ENCODE peak calls at places on chromosomes 7 and 10, in ten cellular contexts. One of them, this sample, is unnamed.

GRCh38 chr7:6530626-6531491 is 20.4 kb downstream of the GRID2IP start:
- DNase-seq in NCI-H1105 treated with DMSO at 0.1 percent for 48 hours: peak
- DNase-seq in anterior cingulate cortex: no peak
- DNase-seq in RCC 7860: no peak
- DNase-seq in hepatocyte: no peak
- DNase-seq in lower leg skin: no peak
- DNase-seq in stimulated activated CD4-positive, alpha-beta T cell treated with anti-CD3 and anti-CD28 coated beads, Interleukin-4, amount 100 ng/mL, for 4 hours: peak
- DNase-seq in NB4: no peak
- DNase-seq in iPS-NIHi11: peak
- DNase-seq in activated T-helper 9 cell treated with anti-CD3 and anti-CD28 coated beads, Interleukin-2, amount 50 U/mL, for 16 hours: peak
- DNase-seq in this sample: no peak

GRCh38 chr10:12710594-12711343 is 290.7 kb downstream of the CCDC3 start:
- DNase-seq in NCI-H1105 treated with DMSO at 0.1 percent for 48 hours: peak
- DNase-seq in anterior cingulate cortex: no peak
- DNase-seq in RCC 7860: peak
- DNase-seq in hepatocyte: peak
- DNase-seq in lower leg skin: peak
- DNase-seq in stimulated activated CD4-positive, alpha-beta T cell treated with anti-CD3 and anti-CD28 coated beads, Interleukin-4, amount 100 ng/mL, for 4 hours: peak
- DNase-seq in NB4: peak
- DNase-seq in iPS-NIHi11: peak
- DNase-seq in activated T-helper 9 cell treated with anti-CD3 and anti-CD28 coated beads, Interleukin-2, amount 50 U/mL, for 16 hours: peak
- DNase-seq in this sample: peak

GRCh38 chr10:33122014-33122788 is 164.2 kb upstream of the ITGB1 start:
- DNase-seq in NCI-H1105 treated with DMSO at 0.1 percent for 48 hours: no peak
- DNase-seq in anterior cingulate cortex: no peak
- DNase-seq in RCC 7860: no peak
- DNase-seq in hepatocyte: peak
- DNase-seq in lower leg skin: no peak
- DNase-seq in stimulated activated CD4-positive, alpha-beta T cell treated with anti-CD3 and anti-CD28 coated beads, Interleukin-4, amount 100 ng/mL, for 4 hours: no peak
- DNase-seq in NB4: no peak
- DNase-seq in iPS-NIHi11: no peak
- DNase-seq in activated T-helper 9 cell treated with anti-CD3 and anti-CD28 coated beads, Interleukin-2, amount 50 U/mL, for 16 hours: no peak
- DNase-seq in this sample: no peak

GRCh38 chr7:2255145-2256139 is 13.4 kb downstream of the NUDT1 start:
- DNase-seq in NCI-H1105 treated with DMSO at 0.1 percent for 48 hours: no peak
- DNase-seq in anterior cingulate cortex: no peak
- DNase-seq in RCC 7860: peak
- DNase-seq in hepatocyte: no peak
- DNase-seq in lower leg skin: no peak
- DNase-seq in stimulated activated CD4-positive, alpha-beta T cell treated with anti-CD3 and anti-CD28 coated beads, Interleukin-4, amount 100 ng/mL, for 4 hours: no peak
- DNase-seq in NB4: no peak
- DNase-seq in iPS-NIHi11: no peak
- DNase-seq in activated T-helper 9 cell treated with anti-CD3 and anti-CD28 coated beads, Interleukin-2, amount 50 U/mL, for 16 hours: no peak
- DNase-seq in this sample: no peak

GRCh38 chr7:114830952-114831351 is 90.9 kb upstream of the MDFIC start:
- DNase-seq in NCI-H1105 treated with DMSO at 0.1 percent for 48 hours: no peak
- DNase-seq in anterior cingulate cortex: no peak
- DNase-seq in RCC 7860: no peak
- DNase-seq in hepatocyte: no peak
- DNase-seq in lower leg skin: no peak
- DNase-seq in stimulated activated CD4-positive, alpha-beta T cell treated with anti-CD3 and anti-CD28 coated beads, Interleukin-4, amount 100 ng/mL, for 4 hours: no peak
- DNase-seq in NB4: no peak
- DNase-seq in iPS-NIHi11: no peak
- DNase-seq in activated T-helper 9 cell treated with anti-CD3 and anti-CD28 coated beads, Interleukin-2, amount 50 U/mL, for 16 hours: no peak
- DNase-seq in this sample: no peak

GRCh38 chr10:78727728-78728127 is 341.0 kb upstream of the ZMIZ1 start:
- DNase-seq in NCI-H1105 treated with DMSO at 0.1 percent for 48 hours: peak
- DNase-seq in anterior cingulate cortex: no peak
- DNase-seq in RCC 7860: no peak
- DNase-seq in hepatocyte: peak
- DNase-seq in lower leg skin: no peak
- DNase-seq in stimulated activated CD4-positive, alpha-beta T cell treated with anti-CD3 and anti-CD28 coated beads, Interleukin-4, amount 100 ng/mL, for 4 hours: no peak
- DNase-seq in NB4: no peak
- DNase-seq in iPS-NIHi11: no peak
- DNase-seq in activated T-helper 9 cell treated with anti-CD3 and anti-CD28 coated beads, Interleukin-2, amount 50 U/mL, for 16 hours: no peak
- DNase-seq in this sample: no peak

GRCh38 chr10:44569193-44570091 is 184.5 kb upstream of the CXCL12 start:
- DNase-seq in NCI-H1105 treated with DMSO at 0.1 percent for 48 hours: no peak
- DNase-seq in anterior cingulate cortex: no peak
- DNase-seq in RCC 7860: no peak
- DNase-seq in hepatocyte: no peak
- DNase-seq in lower leg skin: peak
- DNase-seq in stimulated activated CD4-positive, alpha-beta T cell treated with anti-CD3 and anti-CD28 coated beads, Interleukin-4, amount 100 ng/mL, for 4 hours: no peak
- DNase-seq in NB4: no peak
- DNase-seq in iPS-NIHi11: no peak
- DNase-seq in activated T-helper 9 cell treated with anti-CD3 and anti-CD28 coated beads, Interleukin-2, amount 50 U/mL, for 16 hours: no peak
- DNase-seq in this sample: no peak

GRCh38 chr7:7157177-7157886 is 25.0 kb upstream of the C1GALT1 start:
- DNase-seq in NCI-H1105 treated with DMSO at 0.1 percent for 48 hours: no peak
- DNase-seq in anterior cingulate cortex: no peak
- DNase-seq in RCC 7860: peak
- DNase-seq in hepatocyte: no peak
- DNase-seq in lower leg skin: no peak
- DNase-seq in stimulated activated CD4-positive, alpha-beta T cell treated with anti-CD3 and anti-CD28 coated beads, Interleukin-4, amount 100 ng/mL, for 4 hours: peak
- DNase-seq in NB4: peak
- DNase-seq in iPS-NIHi11: no peak
- DNase-seq in activated T-helper 9 cell treated with anti-CD3 and anti-CD28 coated beads, Interleukin-2, amount 50 U/mL, for 16 hours: peak
- DNase-seq in this sample: no peak

GRCh38 chr10:96614515-96614914 is 27.7 kb upstream of the TM9SF3 start:
- DNase-seq in NCI-H1105 treated with DMSO at 0.1 percent for 48 hours: peak
- DNase-seq in anterior cingulate cortex: no peak
- DNase-seq in RCC 7860: peak
- DNase-seq in hepatocyte: peak
- DNase-seq in lower leg skin: no peak
- DNase-seq in stimulated activated CD4-positive, alpha-beta T cell treated with anti-CD3 and anti-CD28 coated beads, Interleukin-4, amount 100 ng/mL, for 4 hours: no peak
- DNase-seq in NB4: no peak
- DNase-seq in iPS-NIHi11: no peak
- DNase-seq in activated T-helper 9 cell treated with anti-CD3 and anti-CD28 coated beads, Interleukin-2, amount 50 U/mL, for 16 hours: no peak
- DNase-seq in this sample: peak

GRCh38 chr7:132168239-132168638 is 408.0 kb downstream of the PLXNA4 start:
- DNase-seq in NCI-H1105 treated with DMSO at 0.1 percent for 48 hours: no peak
- DNase-seq in anterior cingulate cortex: no peak
- DNase-seq in RCC 7860: no peak
- DNase-seq in hepatocyte: no peak
- DNase-seq in lower leg skin: no peak
- DNase-seq in stimulated activated CD4-positive, alpha-beta T cell treated with anti-CD3 and anti-CD28 coated beads, Interleukin-4, amount 100 ng/mL, for 4 hours: no peak
- DNase-seq in NB4: no peak
- DNase-seq in iPS-NIHi11: no peak
- DNase-seq in activated T-helper 9 cell treated with anti-CD3 and anti-CD28 coated beads, Interleukin-2, amount 50 U/mL, for 16 hours: no peak
- DNase-seq in this sample: no peak

GRCh38 chr10:28054211-28054888 is 55.5 kb upstream of the ODAD2 start:
- DNase-seq in NCI-H1105 treated with DMSO at 0.1 percent for 48 hours: no peak
- DNase-seq in anterior cingulate cortex: no peak
- DNase-seq in RCC 7860: peak
- DNase-seq in hepatocyte: no peak
- DNase-seq in lower leg skin: no peak
- DNase-seq in stimulated activated CD4-positive, alpha-beta T cell treated with anti-CD3 and anti-CD28 coated beads, Interleukin-4, amount 100 ng/mL, for 4 hours: no peak
- DNase-seq in NB4: no peak
- DNase-seq in iPS-NIHi11: no peak
- DNase-seq in activated T-helper 9 cell treated with anti-CD3 and anti-CD28 coated beads, Interleukin-2, amount 50 U/mL, for 16 hours: no peak
- DNase-seq in this sample: no peak

GRCh38 chr7:6218324-6218723 is 54.1 kb downstream of the CYTH3 start:
- DNase-seq in NCI-H1105 treated with DMSO at 0.1 percent for 48 hours: no peak
- DNase-seq in anterior cingulate cortex: no peak
- DNase-seq in RCC 7860: no peak
- DNase-seq in hepatocyte: no peak
- DNase-seq in lower leg skin: no peak
- DNase-seq in stimulated activated CD4-positive, alpha-beta T cell treated with anti-CD3 and anti-CD28 coated beads, Interleukin-4, amount 100 ng/mL, for 4 hours: no peak
- DNase-seq in NB4: no peak
- DNase-seq in iPS-NIHi11: no peak
- DNase-seq in activated T-helper 9 cell treated with anti-CD3 and anti-CD28 coated beads, Interleukin-2, amount 50 U/mL, for 16 hours: no peak
- DNase-seq in this sample: no peak

GRCh38 chr7:140625908-140626868 is 14.4 kb downstream of the DENND2A start:
- DNase-seq in NCI-H1105 treated with DMSO at 0.1 percent for 48 hours: peak
- DNase-seq in anterior cingulate cortex: peak
- DNase-seq in RCC 7860: peak
- DNase-seq in hepatocyte: peak
- DNase-seq in lower leg skin: peak
- DNase-seq in stimulated activated CD4-positive, alpha-beta T cell treated with anti-CD3 and anti-CD28 coated beads, Interleukin-4, amount 100 ng/mL, for 4 hours: no peak
- DNase-seq in NB4: no peak
- DNase-seq in iPS-NIHi11: peak
- DNase-seq in activated T-helper 9 cell treated with anti-CD3 and anti-CD28 coated beads, Interleukin-2, amount 50 U/mL, for 16 hours: no peak
- DNase-seq in this sample: no peak

GRCh38 chr7:70674268-70675025 is 457.5 kb upstream of the GALNT17 start:
- DNase-seq in NCI-H1105 treated with DMSO at 0.1 percent for 48 hours: peak
- DNase-seq in anterior cingulate cortex: no peak
- DNase-seq in RCC 7860: no peak
- DNase-seq in hepatocyte: no peak
- DNase-seq in lower leg skin: no peak
- DNase-seq in stimulated activated CD4-positive, alpha-beta T cell treated with anti-CD3 and anti-CD28 coated beads, Interleukin-4, amount 100 ng/mL, for 4 hours: no peak
- DNase-seq in NB4: no peak
- DNase-seq in iPS-NIHi11: no peak
- DNase-seq in activated T-helper 9 cell treated with anti-CD3 and anti-CD28 coated beads, Interleukin-2, amount 50 U/mL, for 16 hours: no peak
- DNase-seq in this sample: peak

GRCh38 chr10:36448760-36449681 is 676.4 kb upstream of the ANKRD30A start:
- DNase-seq in NCI-H1105 treated with DMSO at 0.1 percent for 48 hours: no peak
- DNase-seq in anterior cingulate cortex: no peak
- DNase-seq in RCC 7860: no peak
- DNase-seq in hepatocyte: no peak
- DNase-seq in lower leg skin: no peak
- DNase-seq in stimulated activated CD4-positive, alpha-beta T cell treated with anti-CD3 and anti-CD28 coated beads, Interleukin-4, amount 100 ng/mL, for 4 hours: no peak
- DNase-seq in NB4: no peak
- DNase-seq in iPS-NIHi11: peak
- DNase-seq in activated T-helper 9 cell treated with anti-CD3 and anti-CD28 coated beads, Interleukin-2, amount 50 U/mL, for 16 hours: no peak
- DNase-seq in this sample: no peak

GRCh38 chr10:5497289-5497688 is 2.1 kb downstream of the CALML5 start:
- DNase-seq in NCI-H1105 treated with DMSO at 0.1 percent for 48 hours: no peak
- DNase-seq in anterior cingulate cortex: no peak
- DNase-seq in RCC 7860: no peak
- DNase-seq in hepatocyte: no peak
- DNase-seq in lower leg skin: no peak
- DNase-seq in stimulated activated CD4-positive, alpha-beta T cell treated with anti-CD3 and anti-CD28 coated beads, Interleukin-4, amount 100 ng/mL, for 4 hours: no peak
- DNase-seq in NB4: no peak
- DNase-seq in iPS-NIHi11: no peak
- DNase-seq in activated T-helper 9 cell treated with anti-CD3 and anti-CD28 coated beads, Interleukin-2, amount 50 U/mL, for 16 hours: no peak
- DNase-seq in this sample: no peak

GRCh38 chr10:82544377-82544776 is 669.4 kb downstream of the NRG3 start:
- DNase-seq in NCI-H1105 treated with DMSO at 0.1 percent for 48 hours: no peak
- DNase-seq in anterior cingulate cortex: no peak
- DNase-seq in RCC 7860: no peak
- DNase-seq in hepatocyte: no peak
- DNase-seq in lower leg skin: no peak
- DNase-seq in stimulated activated CD4-positive, alpha-beta T cell treated with anti-CD3 and anti-CD28 coated beads, Interleukin-4, amount 100 ng/mL, for 4 hours: no peak
- DNase-seq in NB4: no peak
- DNase-seq in iPS-NIHi11: no peak
- DNase-seq in activated T-helper 9 cell treated with anti-CD3 and anti-CD28 coated beads, Interleukin-2, amount 50 U/mL, for 16 hours: no peak
- DNase-seq in this sample: no peak

GRCh38 chr7:5396542-5396941 is 27.1 kb downstream of the TNRC18 start:
- DNase-seq in NCI-H1105 treated with DMSO at 0.1 percent for 48 hours: no peak
- DNase-seq in anterior cingulate cortex: no peak
- DNase-seq in RCC 7860: peak
- DNase-seq in hepatocyte: no peak
- DNase-seq in lower leg skin: peak
- DNase-seq in stimulated activated CD4-positive, alpha-beta T cell treated with anti-CD3 and anti-CD28 coated beads, Interleukin-4, amount 100 ng/mL, for 4 hours: peak
- DNase-seq in NB4: peak
- DNase-seq in iPS-NIHi11: peak
- DNase-seq in activated T-helper 9 cell treated with anti-CD3 and anti-CD28 coated beads, Interleukin-2, amount 50 U/mL, for 16 hours: peak
- DNase-seq in this sample: no peak